ENCODE peak calls at places on chromosome 10, in ten cellular contexts. One of them, this sample, is unnamed.
A peak's percentile ranks its signal among the peaks of the same experiment; 100 is the strongest.

GRCh38 chr10:117626228-117626627 is 83.7 kb downstream of the EMX2 start:
- DNase-seq in HepG2: no peak
- DNase-seq in MM.1S: no peak
- DNase-seq in AG10803: no peak
- DNase-seq in NB4: no peak
- DNase-seq in fibroblast of villous mesenchyme: no peak
- DNase-seq in epithelial cell of esophagus: no peak
- DNase-seq in CD8-positive, alpha-beta T cell: no peak
- DNase-seq in Panc1: no peak
- DNase-seq in right cardiac atrium: no peak
- DNase-seq in this sample: no peak

GRCh38 chr10:73340121-73340520 is 18.5 kb downstream of the CFAP70 start:
- DNase-seq in Panc1: no peak
- DNase-seq in CD8-positive, alpha-beta T cell: no peak
- DNase-seq in AG10803: no peak
- DNase-seq in fibroblast of villous mesenchyme: no peak
- DNase-seq in right cardiac atrium: no peak
- DNase-seq in NB4: peak; percentile 16
- DNase-seq in epithelial cell of esophagus: no peak
- DNase-seq in MM.1S: no peak
- DNase-seq in HepG2: no peak
- DNase-seq in this sample: no peak

GRCh38 chr10:103612462-103613365 is 119.2 kb downstream of the NEURL1 start:
- DNase-seq in NB4: no peak
- DNase-seq in AG10803: peak; percentile 75
- DNase-seq in epithelial cell of esophagus: peak; percentile 24
- DNase-seq in HepG2: no peak
- DNase-seq in Panc1: no peak
- DNase-seq in MM.1S: no peak
- DNase-seq in CD8-positive, alpha-beta T cell: no peak
- DNase-seq in right cardiac atrium: no peak
- DNase-seq in fibroblast of villous mesenchyme: peak; percentile 81
- DNase-seq in this sample: no peak

GRCh38 chr10:124728830-124729661 is 15.1 kb downstream of the FAM53B start:
- DNase-seq in epithelial cell of esophagus: no peak
- DNase-seq in fibroblast of villous mesenchyme: no peak
- DNase-seq in NB4: peak; percentile 40
- DNase-seq in CD8-positive, alpha-beta T cell: no peak
- DNase-seq in MM.1S: no peak
- DNase-seq in right cardiac atrium: no peak
- DNase-seq in AG10803: no peak
- DNase-seq in HepG2: no peak
- DNase-seq in Panc1: no peak
- DNase-seq in this sample: no peak

GRCh38 chr10:84783386-84783785 is 455.0 kb downstream of the CCSER2 start:
- DNase-seq in Panc1: peak; percentile 17
- DNase-seq in MM.1S: peak; percentile 51
- DNase-seq in AG10803: no peak
- DNase-seq in HepG2: peak; percentile 17
- DNase-seq in right cardiac atrium: no peak
- DNase-seq in CD8-positive, alpha-beta T cell: no peak
- DNase-seq in epithelial cell of esophagus: peak; percentile 65
- DNase-seq in fibroblast of villous mesenchyme: peak; percentile 1
- DNase-seq in NB4: peak; percentile 50
- DNase-seq in this sample: no peak

GRCh38 chr10:86941426-86941825 is 16.0 kb downstream of the MMRN2 start:
- DNase-seq in fibroblast of villous mesenchyme: no peak
- DNase-seq in HepG2: no peak
- DNase-seq in right cardiac atrium: no peak
- DNase-seq in epithelial cell of esophagus: no peak
- DNase-seq in MM.1S: no peak
- DNase-seq in AG10803: no peak
- DNase-seq in CD8-positive, alpha-beta T cell: no peak
- DNase-seq in NB4: no peak
- DNase-seq in Panc1: no peak
- DNase-seq in this sample: no peak

GRCh38 chr10:30812018-30812851 is 182.7 kb upstream of the LYZL2 start:
- DNase-seq in CD8-positive, alpha-beta T cell: no peak
- DNase-seq in fibroblast of villous mesenchyme: peak; percentile 95
- DNase-seq in right cardiac atrium: peak; percentile 54
- DNase-seq in Panc1: no peak
- DNase-seq in AG10803: peak; percentile 87
- DNase-seq in MM.1S: no peak
- DNase-seq in HepG2: no peak
- DNase-seq in epithelial cell of esophagus: no peak
- DNase-seq in NB4: peak; percentile 35
- DNase-seq in this sample: peak; percentile 56

GRCh38 chr10:86603256-86603655 is 51.1 kb upstream of the OPN4 start:
- DNase-seq in HepG2: peak; percentile 60
- DNase-seq in AG10803: peak; percentile 16
- DNase-seq in right cardiac atrium: no peak
- DNase-seq in Panc1: no peak
- DNase-seq in CD8-positive, alpha-beta T cell: no peak
- DNase-seq in MM.1S: no peak
- DNase-seq in epithelial cell of esophagus: no peak
- DNase-seq in fibroblast of villous mesenchyme: peak; percentile 8
- DNase-seq in NB4: peak; percentile 30
- DNase-seq in this sample: no peak

GRCh38 chr10:78614267-78614666 is 454.5 kb upstream of the ZMIZ1 start:
- DNase-seq in CD8-positive, alpha-beta T cell: no peak
- DNase-seq in MM.1S: no peak
- DNase-seq in HepG2: no peak
- DNase-seq in right cardiac atrium: no peak
- DNase-seq in AG10803: no peak
- DNase-seq in epithelial cell of esophagus: no peak
- DNase-seq in NB4: no peak
- DNase-seq in Panc1: no peak
- DNase-seq in fibroblast of villous mesenchyme: no peak
- DNase-seq in this sample: no peak

GRCh38 chr10:116278832-116279231 is 5.8 kb upstream of the GFRA1 start:
- DNase-seq in HepG2: no peak
- DNase-seq in CD8-positive, alpha-beta T cell: no peak
- DNase-seq in Panc1: no peak
- DNase-seq in epithelial cell of esophagus: no peak
- DNase-seq in NB4: no peak
- DNase-seq in right cardiac atrium: no peak
- DNase-seq in AG10803: peak; percentile 71
- DNase-seq in fibroblast of villous mesenchyme: peak; percentile 27
- DNase-seq in MM.1S: no peak
- DNase-seq in this sample: no peak

GRCh38 chr10:131022981-131023380 is 288.5 kb downstream of the TCERG1L start:
- DNase-seq in CD8-positive, alpha-beta T cell: no peak
- DNase-seq in MM.1S: no peak
- DNase-seq in Panc1: no peak
- DNase-seq in epithelial cell of esophagus: no peak
- DNase-seq in HepG2: no peak
- DNase-seq in fibroblast of villous mesenchyme: no peak
- DNase-seq in AG10803: no peak
- DNase-seq in NB4: no peak
- DNase-seq in right cardiac atrium: no peak
- DNase-seq in this sample: no peak

GRCh38 chr10:132404911-132405462 is 8.0 kb downstream of the PWWP2B start:
- DNase-seq in Panc1: no peak
- DNase-seq in NB4: no peak
- DNase-seq in epithelial cell of esophagus: no peak
- DNase-seq in HepG2: no peak
- DNase-seq in AG10803: no peak
- DNase-seq in fibroblast of villous mesenchyme: no peak
- DNase-seq in MM.1S: no peak
- DNase-seq in right cardiac atrium: no peak
- DNase-seq in CD8-positive, alpha-beta T cell: no peak
- DNase-seq in this sample: no peak

GRCh38 chr10:59068581-59069191 is 107.8 kb upstream of the PHYHIPL start:
- DNase-seq in epithelial cell of esophagus: no peak
- DNase-seq in MM.1S: no peak
- DNase-seq in Panc1: no peak
- DNase-seq in CD8-positive, alpha-beta T cell: no peak
- DNase-seq in fibroblast of villous mesenchyme: no peak
- DNase-seq in NB4: no peak
- DNase-seq in AG10803: no peak
- DNase-seq in HepG2: no peak
- DNase-seq in right cardiac atrium: no peak
- DNase-seq in this sample: no peak

GRCh38 chr10:15745748-15746147 is 26.0 kb upstream of the ITGA8 start:
- DNase-seq in CD8-positive, alpha-beta T cell: no peak
- DNase-seq in HepG2: no peak
- DNase-seq in AG10803: peak; percentile 94
- DNase-seq in Panc1: no peak
- DNase-seq in epithelial cell of esophagus: no peak
- DNase-seq in NB4: no peak
- DNase-seq in right cardiac atrium: peak; percentile 60
- DNase-seq in MM.1S: no peak
- DNase-seq in fibroblast of villous mesenchyme: no peak
- DNase-seq in this sample: no peak

GRCh38 chr10:15748137-15748536 is 28.4 kb upstream of the ITGA8 start:
- DNase-seq in epithelial cell of esophagus: no peak
- DNase-seq in AG10803: peak; percentile 38
- DNase-seq in fibroblast of villous mesenchyme: no peak
- DNase-seq in MM.1S: peak; percentile 89
- DNase-seq in right cardiac atrium: no peak
- DNase-seq in Panc1: no peak
- DNase-seq in NB4: no peak
- DNase-seq in HepG2: no peak
- DNase-seq in CD8-positive, alpha-beta T cell: no peak
- DNase-seq in this sample: no peak

DNA sequence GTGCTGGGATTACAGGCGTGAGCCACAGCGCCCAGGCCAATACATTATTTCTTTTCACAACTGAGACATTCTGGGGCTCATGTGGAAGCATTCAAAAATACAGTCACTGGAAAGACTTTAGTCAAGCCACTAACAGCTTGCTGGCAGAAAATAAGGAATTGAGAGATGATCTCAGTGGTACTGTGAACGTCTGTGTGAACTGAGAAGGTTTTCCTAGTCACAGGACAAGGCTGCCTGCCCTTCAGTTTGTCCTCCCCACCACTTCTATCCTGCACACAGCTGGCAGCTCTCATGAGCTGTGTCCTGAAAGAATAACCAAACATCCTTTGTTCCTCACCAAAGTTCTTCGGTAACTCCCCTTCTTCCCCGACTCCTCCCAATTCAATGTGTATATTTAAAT is 31.3 kb upstream of the ITGA8 start:
- DNase-seq in epithelial cell of esophagus: no peak
- DNase-seq in MM.1S: no peak
- DNase-seq in NB4: no peak
- DNase-seq in fibroblast of villous mesenchyme: no peak
- DNase-seq in right cardiac atrium: no peak
- DNase-seq in AG10803: peak; percentile 27
- DNase-seq in HepG2: no peak
- DNase-seq in Panc1: no peak
- DNase-seq in CD8-positive, alpha-beta T cell: no peak
- DNase-seq in this sample: no peak
- H3K4me3 ChIP-seq in epithelial cell of esophagus: no peak overlapping the region
- H3K4me3 ChIP-seq in MM.1S: no peak overlapping the region
- H3K4me3 ChIP-seq in NB4: no peak overlapping the region
- H3K4me3 ChIP-seq in fibroblast of villous mesenchyme: no peak overlapping the region
- H3K4me3 ChIP-seq in right cardiac atrium: no peak overlapping the region
- H3K4me3 ChIP-seq in AG10803: no peak overlapping the region
- H3K4me3 ChIP-seq in HepG2: no peak overlapping the region
- H3K4me3 ChIP-seq in Panc1: no peak overlapping the region
- H3K4me3 ChIP-seq in CD8-positive, alpha-beta T cell: no peak overlapping the region
- H3K4me3 ChIP-seq in this sample: no peak overlapping the region

GRCh38 chr10:96266118-96266770 is 5.1 kb downstream of the BLNK start:
- DNase-seq in MM.1S: no peak
- DNase-seq in NB4: no peak
- DNase-seq in HepG2: no peak
- DNase-seq in CD8-positive, alpha-beta T cell: no peak
- DNase-seq in fibroblast of villous mesenchyme: no peak
- DNase-seq in AG10803: no peak
- DNase-seq in epithelial cell of esophagus: no peak
- DNase-seq in right cardiac atrium: no peak
- DNase-seq in Panc1: no peak
- DNase-seq in this sample: no peak
- H3K4me3 ChIP-seq in MM.1S: no peak overlapping the region
- H3K4me3 ChIP-seq in NB4: no peak overlapping the region
- H3K4me3 ChIP-seq in HepG2: no peak overlapping the region
- H3K4me3 ChIP-seq in CD8-positive, alpha-beta T cell: no peak overlapping the region
- H3K4me3 ChIP-seq in fibroblast of villous mesenchyme: no peak overlapping the region
- H3K4me3 ChIP-seq in AG10803: no peak overlapping the region
- H3K4me3 ChIP-seq in epithelial cell of esophagus: no peak overlapping the region
- H3K4me3 ChIP-seq in right cardiac atrium: no peak overlapping the region
- H3K4me3 ChIP-seq in Panc1: no peak overlapping the region
- H3K4me3 ChIP-seq in this sample: no peak overlapping the region

GRCh38 chr10:100670368-100670767 is 75.0 kb upstream of the PAX2 start:
- DNase-seq in NB4: no peak
- DNase-seq in AG10803: no peak
- DNase-seq in epithelial cell of esophagus: no peak
- DNase-seq in MM.1S: no peak
- DNase-seq in HepG2: no peak
- DNase-seq in CD8-positive, alpha-beta T cell: no peak
- DNase-seq in right cardiac atrium: no peak
- DNase-seq in fibroblast of villous mesenchyme: no peak
- DNase-seq in Panc1: no peak
- DNase-seq in this sample: no peak

GRCh38 chr10:100669616-100670015 is 75.8 kb upstream of the PAX2 start:
- DNase-seq in AG10803: no peak
- DNase-seq in Panc1: no peak
- DNase-seq in MM.1S: no peak
- DNase-seq in HepG2: no peak
- DNase-seq in fibroblast of villous mesenchyme: no peak
- DNase-seq in right cardiac atrium: no peak
- DNase-seq in NB4: no peak
- DNase-seq in CD8-positive, alpha-beta T cell: no peak
- DNase-seq in epithelial cell of esophagus: no peak
- DNase-seq in this sample: no peak

GRCh38 chr10:100672199-100672598 is 73.2 kb upstream of the PAX2 start:
- DNase-seq in AG10803: no peak
- DNase-seq in right cardiac atrium: no peak
- DNase-seq in epithelial cell of esophagus: no peak
- DNase-seq in fibroblast of villous mesenchyme: no peak
- DNase-seq in MM.1S: no peak
- DNase-seq in NB4: no peak
- DNase-seq in HepG2: no peak
- DNase-seq in CD8-positive, alpha-beta T cell: no peak
- DNase-seq in Panc1: no peak
- DNase-seq in this sample: no peak

GRCh38 chr10:100668001-100668400 is 77.4 kb upstream of the PAX2 start:
- DNase-seq in HepG2: no peak
- DNase-seq in CD8-positive, alpha-beta T cell: no peak
- DNase-seq in Panc1: no peak
- DNase-seq in AG10803: no peak
- DNase-seq in epithelial cell of esophagus: no peak
- DNase-seq in MM.1S: no peak
- DNase-seq in right cardiac atrium: no peak
- DNase-seq in fibroblast of villous mesenchyme: no peak
- DNase-seq in NB4: no peak
- DNase-seq in this sample: no peak

GRCh38 chr10:100670828-100671479 is 74.4 kb upstream of the PAX2 start:
- DNase-seq in epithelial cell of esophagus: no peak
- DNase-seq in NB4: peak; percentile 51
- DNase-seq in Panc1: no peak
- DNase-seq in AG10803: no peak
- DNase-seq in CD8-positive, alpha-beta T cell: peak; percentile 35
- DNase-seq in fibroblast of villous mesenchyme: no peak
- DNase-seq in HepG2: no peak
- DNase-seq in MM.1S: peak; percentile 59
- DNase-seq in right cardiac atrium: peak; percentile 27
- DNase-seq in this sample: no peak
- H3K4me3 ChIP-seq in epithelial cell of esophagus: no peak overlapping the region
- H3K4me3 ChIP-seq in NB4: no peak overlapping the region
- H3K4me3 ChIP-seq in Panc1: peak overlapping the region; percentile 37
- H3K4me3 ChIP-seq in AG10803: no peak overlapping the region
- H3K4me3 ChIP-seq in CD8-positive, alpha-beta T cell: no peak overlapping the region
- H3K4me3 ChIP-seq in fibroblast of villous mesenchyme: no peak overlapping the region
- H3K4me3 ChIP-seq in HepG2: peak overlapping the region; percentile 35
- H3K4me3 ChIP-seq in MM.1S: peak overlapping the region; percentile 36
- H3K4me3 ChIP-seq in right cardiac atrium: peak overlapping the region; percentile 36
- H3K4me3 ChIP-seq in this sample: no peak overlapping the region

GRCh38 chr10:787933-788651 is 98.6 kb upstream of the DIP2C start:
- DNase-seq in MM.1S: no peak
- DNase-seq in HepG2: no peak
- DNase-seq in right cardiac atrium: no peak
- DNase-seq in NB4: no peak
- DNase-seq in fibroblast of villous mesenchyme: peak; percentile 63
- DNase-seq in epithelial cell of esophagus: no peak
- DNase-seq in CD8-positive, alpha-beta T cell: no peak
- DNase-seq in Panc1: no peak
- DNase-seq in AG10803: peak; percentile 25
- DNase-seq in this sample: peak; percentile 82
- H3K4me3 ChIP-seq in MM.1S: no peak overlapping the region
- H3K4me3 ChIP-seq in HepG2: no peak overlapping the region
- H3K4me3 ChIP-seq in right cardiac atrium: no peak overlapping the region
- H3K4me3 ChIP-seq in NB4: no peak overlapping the region
- H3K4me3 ChIP-seq in fibroblast of villous mesenchyme: no peak overlapping the region
- H3K4me3 ChIP-seq in epithelial cell of esophagus: no peak overlapping the region
- H3K4me3 ChIP-seq in CD8-positive, alpha-beta T cell: no peak overlapping the region
- H3K4me3 ChIP-seq in Panc1: no peak overlapping the region
- H3K4me3 ChIP-seq in AG10803: no peak overlapping the region
- H3K4me3 ChIP-seq in this sample: peak overlapping the region; percentile 7